ENCODE peak calls at places on chromosomes 1 and 21, in seven cellular contexts. Z is sigmoid colon, O is thoracic aorta, K is non-pigmented ciliary epithelial cell, F is GM10248, S is AG09319, G is osteocyte. C is an unnamed sample.

GRCh38 chr1:112524986-112525385 is 16.2 kb downstream of the WNT2B start:
- DNase-seq in G (no peak), Z (no peak), F (no peak), K (no peak), O (no peak), S (no peak), C (no peak)

GRCh38 chr1:225354906-225355305 is 72.9 kb downstream of the LBR start:
- DNase-seq in S (no peak), F (no peak), K (no peak), G (no peak), O (no peak), Z (no peak), C (no peak)

GRCh38 chr1:205301220-205301821 is 20.2 kb downstream of the NUAK2 start:
- DNase-seq in K (peak; percentile 94), F (no peak), Z (no peak), O (no peak), G (peak; percentile 93), S (peak; percentile 70), C (no peak)

GRCh38 chr1:48870596-48870995 is 93.9 kb upstream of the BEND5 start:
- DNase-seq in F (no peak), K (no peak), S (no peak), Z (no peak), G (no peak), O (no peak), C (no peak)

GRCh38 chr1:162178432-162178831 is 108.9 kb downstream of the NOS1AP start:
- DNase-seq in O (no peak), K (no peak), S (no peak), Z (no peak), F (no peak), G (no peak), C (no peak)

GRCh38 chr1:54287176-54287650 is 87.2 kb downstream of the MRPL37 start:
- DNase-seq in Z (peak; percentile 93), O (peak; percentile 69), G (peak; percentile 85), F (peak; percentile 56), K (no peak), S (no peak), C (no peak)

GRCh38 chr1:16149146-16149545 is 6.7 kb downstream of the EPHA2 start:
- DNase-seq in Z (no peak), K (no peak), F (no peak), S (no peak), O (no peak), G (no peak), C (no peak)

GRCh38 chr1:88502814-88503339 is 181.2 kb upstream of the PKN2 start:
- DNase-seq in G (no peak), F (no peak), S (no peak), K (no peak), O (no peak), Z (no peak), C (no peak)

GRCh38 chr1:93605812-93606512 is 75.7 kb downstream of the BCAR3 start:
- DNase-seq in Z (peak; percentile 61), F (no peak), G (no peak), K (peak; percentile 91), S (peak; percentile 67), O (no peak), C (no peak)

GRCh38 chr1:1092890-1093609 is 18.9 kb upstream of the RNF223 start:
- DNase-seq in G (peak; percentile 72), O (no peak), S (no peak), K (no peak), F (no peak), Z (no peak), C (no peak)

GRCh38 chr1:22317231-22317919 is 134.3 kb upstream of the ZBTB40 start:
- DNase-seq in F (peak; percentile 63), S (no peak), K (no peak), O (no peak), G (peak; percentile 49), Z (no peak), C (no peak)

GRCh38 chr1:206029484-206029883 is 5.8 kb upstream of the CTSE start:
- DNase-seq in O (no peak), F (no peak), G (peak; percentile 51), K (no peak), S (no peak), Z (peak; percentile 73), C (no peak)

GRCh38 chr21:25506887-25507286 is 100.4 kb downstream of the MRPL39 start:
- DNase-seq in Z (no peak), F (no peak), O (no peak), G (no peak), S (peak; percentile 12), K (peak; percentile 54), C (no peak)

C was measured in cortex of kidney.